ENCODE peak calls at places on chromosomes 12 and 14, in seven cellular contexts. R is CD8-positive, alpha-beta T cell; Y is left lung; H is transverse colon; X is Panc1; U is breast epithelium; V is tibial artery. K is an unnamed sample. For H3K4me1 and H3K36me3, the result is how much of the 10 kb centered on the place peaks cover.

GRCh38 chr12:96326628-96327227 is 73.5 kb downstream of the CDK17 start:
- DNase-seq in Y (no peak), U (no peak), X (no peak), R (no peak), V (no peak), H (no peak), K (no peak)

GRCh38 chr14:28412076-28412475 is 354.5 kb upstream of the FOXG1 start:
- DNase-seq in R (no peak), X (no peak), U (no peak), H (no peak), V (no peak), Y (no peak), K (no peak)

GRCh38 chr12:2693204-2693860 is 101.4 kb upstream of the FKBP4 start:
- DNase-seq in Y (no peak), U (no peak), R (no peak), H (no peak), V (no peak), X (no peak), K (no peak)

GRCh38 chr12:55736780-55737580 is 5.9 kb upstream of the GDF11 start:
- DNase-seq in U (peak), V (no peak), Y (peak), X (peak), H (peak), R (peak), K (peak)

GRCh38 chr12:79127268-79127895 is 262.8 kb downstream of the SYT1 start:
- DNase-seq in X (no peak), H (no peak), U (no peak), R (no peak), V (no peak), Y (no peak), K (no peak)

GRCh38 chr14:78152246-78153068 is 17.7 kb upstream of the NRXN3 start:
- DNase-seq in R (no peak), V (no peak), U (no peak), Y (no peak), H (no peak), X (no peak), K (no peak)

GRCh38 chr12:32115404-32116104 is 8.9 kb downstream of the BICD1 start:
- DNase-seq in Y (no peak), H (peak), R (no peak), U (peak), X (peak), V (peak), K (peak)

GRCh38 chr14:55448146-55448614 is 7.8 kb upstream of the TBPL2 start:
- DNase-seq in U (no peak), Y (no peak), X (peak), H (peak), R (no peak), V (no peak), K (peak)

GRCh38 chr12:9864913-9865675 is 4.1 kb downstream of the CLEC2B start:
- DNase-seq in R (no peak), X (no peak), Y (no peak), U (no peak), H (no peak), V (no peak), K (no peak)

GRCh38 chr14:59277659-59278058 is 89.2 kb downstream of the DAAM1 start:
- DNase-seq in R (no peak), X (no peak), V (no peak), Y (no peak), H (no peak), U (no peak), K (no peak)

GRCh38 chr12:31203261-31203660 is 122.7 kb downstream of the SINHCAF start:
- DNase-seq in V (no peak), Y (no peak), U (no peak), H (no peak), X (no peak), R (no peak), K (no peak)

GRCh38 chr12:122081108-122081696 is 2.6 kb downstream of the MLXIP start:
- DNase-seq in U (no peak), H (no peak), Y (peak), X (no peak), V (no peak), R (no peak), K (peak)

GRCh38 chr12:105444050-105444808 is 113.7 kb downstream of the C12orf75 start:
- DNase-seq in H (no peak), Y (no peak), R (no peak), V (no peak), U (no peak), X (no peak), K (no peak)

GRCh38 chr12:113189361-113189760 is 3.8 kb downstream of the RITA1 start:
- DNase-seq in U (no peak), Y (no peak), V (no peak), H (no peak), X (no peak), R (no peak), K (no peak)
- H3K4me1 ChIP-seq in U (under half), Y (under half), V (under half), H (under half), X (under half), R (under half), K (under half)

DNA sequence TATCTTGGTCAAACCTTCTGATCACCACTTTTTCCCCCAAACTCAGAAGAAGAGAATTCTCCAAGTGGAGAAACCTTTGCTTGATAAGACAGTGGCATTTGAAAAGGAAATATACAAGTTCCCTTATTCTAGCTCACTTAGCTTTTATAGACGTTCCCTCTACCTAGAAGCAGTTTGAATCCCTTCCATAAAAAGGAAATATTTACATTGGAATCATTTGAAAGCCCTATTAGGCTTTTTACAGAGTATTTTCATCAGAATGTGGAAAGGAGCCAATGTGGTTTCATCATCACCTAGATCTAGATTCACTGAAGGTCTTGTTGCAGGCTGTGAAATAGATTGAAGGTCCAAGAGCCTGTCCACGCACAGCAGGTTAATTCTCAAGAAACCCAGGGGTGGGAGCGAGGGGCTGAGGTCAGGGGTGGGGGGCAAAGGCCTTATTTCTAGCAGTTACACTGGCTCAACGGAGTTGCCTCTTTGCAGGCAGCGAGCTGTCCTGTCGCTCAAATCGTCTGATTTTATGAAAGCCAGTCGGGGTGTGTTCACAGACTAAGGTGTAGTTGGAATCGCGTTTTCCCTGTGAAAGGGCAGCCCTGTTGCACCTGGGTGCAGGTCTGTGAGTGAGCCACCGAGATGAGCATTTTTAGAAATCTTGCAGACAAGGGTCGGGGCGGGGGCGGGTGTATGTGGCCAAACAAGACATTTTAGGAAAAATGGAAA is 45.6 kb downstream of the AACS start:
- DNase-seq in R (no peak), U (no peak), V (no peak), Y (peak), X (no peak), H (no peak), K (no peak)
- H3K36me3 ChIP-seq in R (under half), U (under half), V (half or more), Y (under half), X (under half), H (under half), K (under half)

DNA sequence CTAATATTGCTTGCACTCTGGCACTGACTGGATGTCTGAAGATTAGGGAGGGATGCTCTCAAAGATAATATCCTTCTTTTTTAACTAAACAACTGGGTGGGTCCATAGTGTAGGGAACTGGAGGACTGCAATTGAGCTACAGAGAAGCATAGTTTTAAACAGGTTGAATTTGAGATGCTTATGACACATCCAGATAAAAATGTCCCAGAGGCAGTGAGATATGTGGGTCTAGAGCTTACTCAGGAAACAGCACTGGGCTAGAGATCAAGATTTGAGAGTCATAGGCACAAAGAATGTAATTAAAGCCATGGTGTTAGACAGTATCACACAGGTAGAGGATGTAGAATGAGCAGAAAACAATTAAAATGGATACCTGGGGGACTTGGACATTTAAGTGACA is 198.4 kb downstream of the NELL2 start:
- DNase-seq in X (no peak), H (no peak), Y (no peak), V (no peak), U (no peak), R (no peak), K (no peak)
- H3K27ac ChIP-seq in X (no peak), H (no peak), Y (no peak), V (no peak), U (no peak), R (no peak), K (no peak)

GRCh38 chr14:23487216-23487615 is 17.7 kb downstream of the NGDN start:
- DNase-seq in R (no peak), V (no peak), H (no peak), X (no peak), U (no peak), Y (no peak), K (no peak)

GRCh38 chr14:23486116-23486515 is 16.6 kb downstream of the NGDN start:
- DNase-seq in Y (no peak), X (no peak), U (no peak), R (no peak), V (no peak), H (no peak), K (no peak)

GRCh38 chr14:23482814-23483128 is 13.3 kb downstream of the NGDN start:
- DNase-seq in V (no peak), U (no peak), X (no peak), H (no peak), R (no peak), Y (no peak), K (no peak)

GRCh38 chr14:23483216-23483854 is 13.8 kb downstream of the NGDN start:
- DNase-seq in X (no peak), Y (no peak), U (no peak), H (no peak), V (no peak), R (no peak), K (no peak)

GRCh38 chr14:23485311-23485710 is 15.8 kb downstream of the NGDN start:
- DNase-seq in Y (no peak), V (no peak), U (no peak), H (no peak), X (no peak), R (no peak), K (no peak)
- H3K4me1 ChIP-seq in Y (under half), V (under half), U (under half), H (under half), X (under half), R (under half), K (under half)

DNA sequence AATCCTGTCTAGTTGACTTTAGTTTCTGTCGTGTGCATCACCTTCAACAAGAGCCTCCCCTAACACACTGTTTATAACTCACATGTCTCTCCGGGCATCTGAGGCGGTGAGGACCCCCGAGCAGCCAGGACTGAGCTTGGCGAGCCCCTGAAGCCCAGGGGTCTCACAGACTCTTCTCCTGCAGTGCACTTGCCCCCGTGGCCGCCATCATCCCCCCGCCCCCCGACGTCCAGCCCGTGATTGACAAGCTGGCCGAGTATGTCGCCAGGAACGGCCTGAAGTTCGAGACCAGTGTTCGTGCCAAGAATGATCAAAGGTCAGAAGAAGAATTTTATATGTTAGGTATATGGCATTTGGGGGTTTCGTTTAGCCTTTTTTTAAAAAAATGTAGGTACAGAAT is 43.3 kb downstream of the SFSWAP start:
- DNase-seq in X (no peak), Y (no peak), U (peak), H (no peak), R (no peak), V (no peak), K (no peak)
- H3K36me3 ChIP-seq in X (under half), Y (under half), U (under half), H (under half), R (half or more), V (half or more), K (under half)

K was measured in aorta.